ENCODE peak calls at places on chromosomes 4 and X, in nine cellular contexts. D, O, Y, P, K, Z, I, R and C are unnamed samples.

GRCh38 chr4:53951414-53951813 is 113.0 kb downstream of the CHIC2 start:
- DNase-seq in D (no peak), O (no peak), Y (no peak), P (no peak), K (no peak), Z (no peak), I (no peak), R (no peak), C (no peak)

GRCh38 chr4:122673252-122673651 is 52.4 kb upstream of the IL21 start:
- DNase-seq in D (no peak), O (no peak), Y (no peak), P (peak), K (no peak), Z (no peak), I (no peak), R (no peak), C (no peak)

GRCh38 chr4:186570193-186570996 is 15.0 kb upstream of the MTNR1A start:
- DNase-seq in D (peak), O (no peak), Y (no peak), P (peak), K (no peak), Z (no peak), I (no peak), R (peak), C (no peak)

GRCh38 chrX:2176733-2177132 is 324.0 kb downstream of the DHRSX start:
- DNase-seq in D (no peak), O (no peak), Y (no peak), P (no peak), K (no peak), Z (no peak), I (no peak), R (no peak), C (no peak)

GRCh38 chrX:117711774-117712173 is 404.8 kb downstream of the KLHL13 start:
- DNase-seq in D (no peak), O (no peak), Y (no peak), P (no peak), K (no peak), Z (no peak), I (no peak), R (no peak), C (no peak)

GRCh38 chrX:118347131-118347530 is 1.2 kb downstream of the WDR44 start:
- DNase-seq in D (peak), O (peak), Y (peak), P (peak), K (no peak), Z (no peak), I (no peak), R (no peak), C (peak)

GRCh38 chr4:1315838-1316536 is 26.3 kb downstream of the MAEA start:
- DNase-seq in D (no peak), O (no peak), Y (no peak), P (no peak), K (no peak), Z (no peak), I (no peak), R (no peak), C (no peak)

GRCh38 chrX:9342581-9343051 is 122.2 kb upstream of the TBL1X start:
- DNase-seq in D (peak), O (peak), Y (peak), P (peak), K (no peak), Z (peak), I (peak), R (peak), C (peak)

GRCh38 chr4:112516401-112517066 is 554 bp upstream of the NEUROG2 start:
- DNase-seq in D (no peak), O (no peak), Y (no peak), P (no peak), K (no peak), Z (no peak), I (peak), R (no peak), C (no peak)

GRCh38 chrX:109859673-109860072 is 126.6 kb upstream of the ACSL4 start:
- DNase-seq in D (no peak), O (no peak), Y (no peak), P (no peak), K (no peak), Z (no peak), I (no peak), R (no peak), C (no peak)

GRCh38 chrX:48573690-48574269 is 504 bp upstream of the RBM3 start:
- DNase-seq in D (peak), O (peak), Y (no peak), P (peak), K (no peak), Z (peak), I (no peak), R (peak), C (no peak)

GRCh38 chrX:118212817-118213183 is 96.2 kb upstream of the KLHL13 start:
- DNase-seq in D (no peak), O (no peak), Y (no peak), P (no peak), K (no peak), Z (no peak), I (no peak), R (no peak), C (peak)

GRCh38 chrX:27751976-27752375 is 55.8 kb upstream of the MAGEB10 start:
- DNase-seq in D (peak), O (peak), Y (no peak), P (peak), K (no peak), Z (no peak), I (no peak), R (no peak), C (no peak)

GRCh38 chrX:153649178-153649914 is 2.3 kb downstream of the DUSP9 start:
- DNase-seq in D (no peak), O (no peak), Y (peak), P (peak), K (no peak), Z (peak), I (peak), R (peak), C (peak)

GRCh38 chrX:53080628-53081580 is 1.3 kb upstream of the TSPYL2 start:
- DNase-seq in D (no peak), O (peak), Y (peak), P (peak), K (peak), Z (no peak), I (no peak), R (no peak), C (no peak)

GRCh38 chrX:108396188-108396885 is 41.9 kb downstream of the COL4A6 start:
- DNase-seq in D (peak), O (peak), Y (no peak), P (no peak), K (no peak), Z (no peak), I (peak), R (no peak), C (no peak)

GRCh38 chr4:20490734-20491133 is 209.5 kb upstream of the PACRGL start:
- DNase-seq in D (no peak), O (no peak), Y (no peak), P (no peak), K (no peak), Z (no peak), I (peak), R (no peak), C (no peak)

GRCh38 chr4:181835348-181835747 is 407.9 kb upstream of the TENM3 start:
- DNase-seq in D (no peak), O (no peak), Y (no peak), P (no peak), K (no peak), Z (no peak), I (no peak), R (no peak), C (no peak)
- H3K4me3 ChIP-seq in D (no peak), O (no peak), Y (no peak), P (no peak), K (no peak), Z (no peak), I (no peak), R (no peak), C (no peak)

DNA sequence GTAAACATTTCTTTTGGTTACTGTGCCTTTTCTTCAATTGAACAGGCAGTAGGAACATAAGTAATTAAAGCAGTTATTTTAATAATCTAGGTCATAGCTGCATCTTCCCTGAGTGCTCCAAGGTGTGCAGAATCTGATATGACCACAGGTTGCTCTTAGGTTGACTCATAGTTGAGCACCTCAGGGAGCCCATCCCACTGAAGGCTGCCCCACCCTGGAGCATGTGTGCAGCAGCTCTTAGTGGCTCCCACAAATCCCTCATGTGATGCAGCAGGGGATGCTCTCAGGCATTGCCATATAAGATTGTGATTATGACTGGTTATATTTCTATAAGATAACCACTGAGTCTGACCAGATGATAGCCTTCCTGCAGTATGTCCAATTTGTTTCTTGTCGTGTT is 72.3 kb downstream of the ZNF518B start:
- DNase-seq in D (no peak), O (no peak), Y (no peak), P (no peak), K (no peak), Z (no peak), I (no peak), R (no peak), C (no peak)
- H3K4me3 ChIP-seq in D (no peak), O (no peak), Y (no peak), P (no peak), K (no peak), Z (no peak), I (no peak), R (no peak), C (no peak)

GRCh38 chr4:24800273-24800880 is 5.0 kb downstream of the SOD3 start:
- DNase-seq in D (peak), O (no peak), Y (no peak), P (peak), K (no peak), Z (no peak), I (peak), R (no peak), C (no peak)

GRCh38 chr4:24799196-24799543 is 3.8 kb downstream of the SOD3 start:
- DNase-seq in D (no peak), O (no peak), Y (no peak), P (no peak), K (no peak), Z (no peak), I (no peak), R (no peak), C (no peak)

GRCh38 chr4:24798036-24798610 is 2.8 kb downstream of the SOD3 start:
- DNase-seq in D (no peak), O (no peak), Y (no peak), P (no peak), K (no peak), Z (no peak), I (no peak), R (no peak), C (no peak)

GRCh38 chr4:24801136-24801855 is 5.9 kb downstream of the SOD3 start:
- DNase-seq in D (no peak), O (no peak), Y (no peak), P (no peak), K (no peak), Z (no peak), I (no peak), R (no peak), C (no peak)

GRCh38 chr4:24799544-24800272 is 4.3 kb downstream of the SOD3 start:
- DNase-seq in D (no peak), O (no peak), Y (no peak), P (peak), K (no peak), Z (no peak), I (peak), R (no peak), C (no peak)
- H3K4me3 ChIP-seq in D (peak), O (no peak), Y (no peak), P (no peak), K (no peak), Z (no peak), I (no peak), R (no peak), C (no peak)

GRCh38 chr4:10173754-10174749 is 57.5 kb upstream of the WDR1 start:
- DNase-seq in D (no peak), O (no peak), Y (no peak), P (peak), K (no peak), Z (peak), I (no peak), R (no peak), C (no peak)
- H3K4me3 ChIP-seq in D (no peak), O (no peak), Y (no peak), P (no peak), K (no peak), Z (no peak), I (no peak), R (no peak), C (no peak)

DNA sequence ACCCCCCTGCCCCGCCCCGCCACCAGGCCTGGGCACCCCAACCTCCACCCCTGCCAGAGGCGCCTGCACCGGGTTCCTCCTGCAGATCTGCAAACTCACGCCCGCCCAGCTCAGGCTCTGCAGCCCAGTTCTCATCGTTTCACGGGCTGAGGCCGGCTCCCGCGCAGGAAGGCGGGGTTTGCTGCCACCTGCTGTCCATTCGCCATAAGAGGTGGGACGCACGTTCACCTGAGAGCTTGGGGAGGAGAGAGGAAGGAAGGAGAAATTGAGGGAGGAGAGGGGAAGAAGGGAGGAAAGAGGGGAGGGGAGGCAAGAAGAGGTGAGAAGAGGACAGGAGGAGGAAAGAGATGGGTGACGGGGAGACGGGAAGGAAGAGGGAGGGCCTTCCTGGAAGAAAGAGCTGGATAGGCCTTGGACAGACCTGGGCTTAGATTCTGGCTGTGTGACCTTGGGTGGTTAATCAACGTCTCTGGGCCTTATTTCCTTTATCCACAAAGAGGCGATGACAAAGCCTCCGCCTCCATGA is 114.5 kb downstream of the ADRA2C start:
- DNase-seq in D (peak), O (peak), Y (peak), P (peak), K (peak), Z (peak), I (peak), R (peak), C (peak)
- H3K4me3 ChIP-seq in D (no peak), O (no peak), Y (no peak), P (no peak), K (peak), Z (no peak), I (no peak), R (no peak), C (no peak)

DNA sequence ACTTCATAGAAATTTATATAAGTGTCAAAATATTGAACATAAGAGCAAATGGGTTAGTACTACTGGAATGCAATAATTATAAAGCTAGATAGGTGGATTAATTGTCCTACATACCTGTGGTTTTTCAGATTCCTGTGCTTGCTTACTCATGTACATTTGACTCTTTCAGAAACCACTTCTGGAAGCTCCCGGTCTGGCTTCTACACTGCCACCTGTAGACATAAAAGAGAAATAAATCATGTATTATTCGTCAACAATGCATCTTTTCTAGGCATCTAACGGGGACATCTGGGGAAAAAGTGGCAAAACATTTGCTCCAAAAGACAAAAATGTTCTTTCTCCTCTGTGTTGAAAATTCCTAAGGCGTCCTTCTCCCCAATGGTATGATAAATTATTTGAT is 648.6 kb upstream of the DIPK2B start:
- DNase-seq in D (peak), O (peak), Y (peak), P (peak), K (no peak), Z (no peak), I (no peak), R (no peak), C (no peak)
- H3K4me3 ChIP-seq in D (peak), O (peak), Y (peak), P (no peak), K (no peak), Z (no peak), I (peak), R (no peak), C (peak)